ENCODE peak calls at places on chromosomes 4 and X, in ten cellular contexts. One of them, this sample, is unnamed.
A peak's percentile ranks its signal among the peaks of the same experiment; 100 is the strongest.

GRCh38 chr4:135434936-135435335 is 1233.3 kb upstream of the PABPC4L start:
- DNase-seq in tibial nerve: no peak
- DNase-seq in uterus: no peak
- DNase-seq in CD8-positive, alpha-beta T cell: no peak
- DNase-seq in lower lobe of right lung: no peak
- DNase-seq in heart left ventricle: no peak
- DNase-seq in GM10248: no peak
- DNase-seq in testis: no peak
- DNase-seq in astrocyte of the spinal cord: no peak
- DNase-seq in nephron progenitor cell: no peak
- DNase-seq in this sample: no peak

GRCh38 chr4:156515295-156515694 is 456.3 kb downstream of the PDGFC start:
- DNase-seq in uterus: no peak
- DNase-seq in CD8-positive, alpha-beta T cell: no peak
- DNase-seq in testis: no peak
- DNase-seq in lower lobe of right lung: no peak
- DNase-seq in GM10248: no peak
- DNase-seq in astrocyte of the spinal cord: no peak
- DNase-seq in nephron progenitor cell: no peak
- DNase-seq in heart left ventricle: no peak
- DNase-seq in tibial nerve: no peak
- DNase-seq in this sample: no peak

GRCh38 chr4:8607603-8608481 is 15.3 kb downstream of the CPZ start:
- DNase-seq in tibial nerve: no peak
- DNase-seq in nephron progenitor cell: peak; percentile 97
- DNase-seq in lower lobe of right lung: no peak
- DNase-seq in astrocyte of the spinal cord: no peak
- DNase-seq in testis: peak; percentile 50
- DNase-seq in GM10248: peak; percentile 79
- DNase-seq in uterus: peak; percentile 30
- DNase-seq in CD8-positive, alpha-beta T cell: peak; percentile 38
- DNase-seq in heart left ventricle: no peak
- DNase-seq in this sample: peak; percentile 33

GRCh38 chr4:90540536-90540935 is 413.3 kb downstream of the CCSER1 start:
- DNase-seq in heart left ventricle: no peak
- DNase-seq in testis: no peak
- DNase-seq in GM10248: no peak
- DNase-seq in nephron progenitor cell: no peak
- DNase-seq in astrocyte of the spinal cord: no peak
- DNase-seq in uterus: no peak
- DNase-seq in lower lobe of right lung: no peak
- DNase-seq in tibial nerve: no peak
- DNase-seq in CD8-positive, alpha-beta T cell: no peak
- DNase-seq in this sample: no peak

GRCh38 chr4:189202182-189202868 is 738.3 kb upstream of the FRG1 start:
- DNase-seq in uterus: peak; percentile 25
- DNase-seq in testis: peak; percentile 63
- DNase-seq in astrocyte of the spinal cord: peak; percentile 63
- DNase-seq in nephron progenitor cell: peak; percentile 72
- DNase-seq in lower lobe of right lung: peak; percentile 65
- DNase-seq in tibial nerve: peak; percentile 69
- DNase-seq in CD8-positive, alpha-beta T cell: no peak
- DNase-seq in heart left ventricle: peak; percentile 72
- DNase-seq in GM10248: peak; percentile 17
- DNase-seq in this sample: no peak

GRCh38 chr4:20735931-20736330 is 35.7 kb downstream of the PACRGL start:
- DNase-seq in heart left ventricle: no peak
- DNase-seq in tibial nerve: no peak
- DNase-seq in CD8-positive, alpha-beta T cell: no peak
- DNase-seq in GM10248: no peak
- DNase-seq in lower lobe of right lung: no peak
- DNase-seq in nephron progenitor cell: no peak
- DNase-seq in astrocyte of the spinal cord: no peak
- DNase-seq in testis: no peak
- DNase-seq in uterus: no peak
- DNase-seq in this sample: no peak

GRCh38 chr4:4858527-4858926 is 938 bp upstream of the MSX1 start:
- DNase-seq in nephron progenitor cell: no peak
- DNase-seq in astrocyte of the spinal cord: no peak
- DNase-seq in CD8-positive, alpha-beta T cell: no peak
- DNase-seq in tibial nerve: no peak
- DNase-seq in testis: no peak
- DNase-seq in GM10248: no peak
- DNase-seq in lower lobe of right lung: no peak
- DNase-seq in uterus: no peak
- DNase-seq in heart left ventricle: peak; percentile 15
- DNase-seq in this sample: no peak

GRCh38 chr4:6322761-6323566 is 53.3 kb downstream of the WFS1 start:
- DNase-seq in GM10248: no peak
- DNase-seq in tibial nerve: no peak
- DNase-seq in uterus: no peak
- DNase-seq in heart left ventricle: no peak
- DNase-seq in astrocyte of the spinal cord: no peak
- DNase-seq in lower lobe of right lung: no peak
- DNase-seq in nephron progenitor cell: no peak
- DNase-seq in CD8-positive, alpha-beta T cell: no peak
- DNase-seq in testis: no peak
- DNase-seq in this sample: no peak

GRCh38 chr4:188015025-188015778 is 19.6 kb downstream of the ZFP42 start:
- DNase-seq in CD8-positive, alpha-beta T cell: no peak
- DNase-seq in uterus: no peak
- DNase-seq in GM10248: no peak
- DNase-seq in tibial nerve: no peak
- DNase-seq in testis: no peak
- DNase-seq in nephron progenitor cell: peak; percentile 14
- DNase-seq in astrocyte of the spinal cord: no peak
- DNase-seq in heart left ventricle: no peak
- DNase-seq in lower lobe of right lung: no peak
- DNase-seq in this sample: no peak

GRCh38 chr4:105871997-105872396 is 23.3 kb upstream of the NPNT start:
- DNase-seq in heart left ventricle: no peak
- DNase-seq in GM10248: no peak
- DNase-seq in CD8-positive, alpha-beta T cell: no peak
- DNase-seq in nephron progenitor cell: no peak
- DNase-seq in astrocyte of the spinal cord: no peak
- DNase-seq in testis: no peak
- DNase-seq in uterus: no peak
- DNase-seq in tibial nerve: no peak
- DNase-seq in lower lobe of right lung: no peak
- DNase-seq in this sample: no peak

GRCh38 chrX:48957477-48957826 is at the start of gene OTUD5:
- DNase-seq in astrocyte of the spinal cord: no peak
- DNase-seq in CD8-positive, alpha-beta T cell: peak; percentile 78
- DNase-seq in tibial nerve: no peak
- DNase-seq in heart left ventricle: peak; percentile 75
- DNase-seq in lower lobe of right lung: peak; percentile 80
- DNase-seq in nephron progenitor cell: no peak
- DNase-seq in testis: peak; percentile 78
- DNase-seq in uterus: peak; percentile 68
- DNase-seq in GM10248: peak; percentile 76
- DNase-seq in this sample: peak; percentile 70

GRCh38 chr4:169640261-169640880 is 20.0 kb downstream of the CLCN3 start:
- DNase-seq in uterus: no peak
- DNase-seq in heart left ventricle: no peak
- DNase-seq in GM10248: no peak
- DNase-seq in astrocyte of the spinal cord: peak; percentile 61
- DNase-seq in lower lobe of right lung: no peak
- DNase-seq in nephron progenitor cell: no peak
- DNase-seq in CD8-positive, alpha-beta T cell: no peak
- DNase-seq in tibial nerve: no peak
- DNase-seq in testis: no peak
- DNase-seq in this sample: no peak

GRCh38 chr4:27759621-27760020 is 899.0 kb downstream of the STIM2 start:
- DNase-seq in lower lobe of right lung: no peak
- DNase-seq in CD8-positive, alpha-beta T cell: no peak
- DNase-seq in testis: no peak
- DNase-seq in heart left ventricle: no peak
- DNase-seq in GM10248: no peak
- DNase-seq in tibial nerve: no peak
- DNase-seq in astrocyte of the spinal cord: no peak
- DNase-seq in nephron progenitor cell: no peak
- DNase-seq in uterus: no peak
- DNase-seq in this sample: no peak

GRCh38 chr4:3323071-3323481 is 30.3 kb downstream of the RGS12 start:
- DNase-seq in astrocyte of the spinal cord: no peak
- DNase-seq in heart left ventricle: no peak
- DNase-seq in testis: peak; percentile 12
- DNase-seq in nephron progenitor cell: no peak
- DNase-seq in lower lobe of right lung: no peak
- DNase-seq in GM10248: no peak
- DNase-seq in tibial nerve: no peak
- DNase-seq in CD8-positive, alpha-beta T cell: no peak
- DNase-seq in uterus: no peak
- DNase-seq in this sample: no peak

GRCh38 chrX:107117993-107118321 is 665 bp downstream of the RBM41 start:
- DNase-seq in uterus: no peak
- DNase-seq in GM10248: peak; percentile 5
- DNase-seq in CD8-positive, alpha-beta T cell: no peak
- DNase-seq in nephron progenitor cell: no peak
- DNase-seq in astrocyte of the spinal cord: no peak
- DNase-seq in lower lobe of right lung: no peak
- DNase-seq in heart left ventricle: no peak
- DNase-seq in tibial nerve: no peak
- DNase-seq in testis: no peak
- DNase-seq in this sample: no peak

GRCh38 chr4:186032259-186032658 is 36.7 kb upstream of the TLR3 start:
- DNase-seq in lower lobe of right lung: no peak
- DNase-seq in CD8-positive, alpha-beta T cell: no peak
- DNase-seq in tibial nerve: no peak
- DNase-seq in testis: no peak
- DNase-seq in uterus: no peak
- DNase-seq in astrocyte of the spinal cord: no peak
- DNase-seq in GM10248: no peak
- DNase-seq in heart left ventricle: no peak
- DNase-seq in nephron progenitor cell: no peak
- DNase-seq in this sample: no peak
- TF ChIP-seq CTCF in lower lobe of right lung: no peak
- TF ChIP-seq CTCF in CD8-positive, alpha-beta T cell: no peak
- TF ChIP-seq CTCF in tibial nerve: no peak
- TF ChIP-seq CTCF in testis: no peak
- TF ChIP-seq CTCF in uterus: no peak
- TF ChIP-seq CTCF in astrocyte of the spinal cord: peak; percentile 28
- TF ChIP-seq CTCF in GM10248: no peak
- TF ChIP-seq CTCF in heart left ventricle: peak; percentile 13
- TF ChIP-seq CTCF in nephron progenitor cell: no peak
- TF ChIP-seq CTCF in this sample: no peak

GRCh38 chrX:2901367-2902036 is 27.6 kb downstream of the ARSD start:
- DNase-seq in heart left ventricle: no peak
- DNase-seq in testis: no peak
- DNase-seq in astrocyte of the spinal cord: no peak
- DNase-seq in tibial nerve: no peak
- DNase-seq in lower lobe of right lung: no peak
- DNase-seq in CD8-positive, alpha-beta T cell: no peak
- DNase-seq in nephron progenitor cell: no peak
- DNase-seq in GM10248: no peak
- DNase-seq in uterus: no peak
- DNase-seq in this sample: no peak

GRCh38 chrX:2898861-2899512 is 30.2 kb downstream of the ARSD start:
- DNase-seq in uterus: no peak
- DNase-seq in CD8-positive, alpha-beta T cell: no peak
- DNase-seq in tibial nerve: no peak
- DNase-seq in astrocyte of the spinal cord: no peak
- DNase-seq in heart left ventricle: no peak
- DNase-seq in GM10248: no peak
- DNase-seq in lower lobe of right lung: no peak
- DNase-seq in nephron progenitor cell: no peak
- DNase-seq in testis: no peak
- DNase-seq in this sample: no peak

GRCh38 chrX:2907295-2907694 is 21.8 kb downstream of the ARSD start:
- DNase-seq in GM10248: no peak
- DNase-seq in testis: no peak
- DNase-seq in uterus: no peak
- DNase-seq in heart left ventricle: no peak
- DNase-seq in astrocyte of the spinal cord: no peak
- DNase-seq in CD8-positive, alpha-beta T cell: no peak
- DNase-seq in lower lobe of right lung: no peak
- DNase-seq in tibial nerve: no peak
- DNase-seq in nephron progenitor cell: no peak
- DNase-seq in this sample: no peak

GRCh38 chrX:2902841-2903240 is 26.3 kb downstream of the ARSD start:
- DNase-seq in astrocyte of the spinal cord: no peak
- DNase-seq in nephron progenitor cell: no peak
- DNase-seq in uterus: no peak
- DNase-seq in heart left ventricle: no peak
- DNase-seq in testis: no peak
- DNase-seq in tibial nerve: no peak
- DNase-seq in GM10248: no peak
- DNase-seq in CD8-positive, alpha-beta T cell: no peak
- DNase-seq in lower lobe of right lung: no peak
- DNase-seq in this sample: no peak

GRCh38 chrX:2903366-2903765 is 25.8 kb downstream of the ARSD start:
- DNase-seq in heart left ventricle: no peak
- DNase-seq in astrocyte of the spinal cord: no peak
- DNase-seq in tibial nerve: no peak
- DNase-seq in nephron progenitor cell: no peak
- DNase-seq in GM10248: no peak
- DNase-seq in uterus: no peak
- DNase-seq in lower lobe of right lung: no peak
- DNase-seq in testis: no peak
- DNase-seq in CD8-positive, alpha-beta T cell: no peak
- DNase-seq in this sample: no peak
- TF ChIP-seq CTCF in heart left ventricle: no peak
- TF ChIP-seq CTCF in astrocyte of the spinal cord: peak; percentile 17
- TF ChIP-seq CTCF in tibial nerve: no peak
- TF ChIP-seq CTCF in nephron progenitor cell: no peak
- TF ChIP-seq CTCF in GM10248: no peak
- TF ChIP-seq CTCF in uterus: no peak
- TF ChIP-seq CTCF in lower lobe of right lung: no peak
- TF ChIP-seq CTCF in testis: no peak
- TF ChIP-seq CTCF in CD8-positive, alpha-beta T cell: no peak
- TF ChIP-seq CTCF in this sample: no peak

GRCh38 chr4:1604706-1605205 is 79.4 kb downstream of the FAM53A start:
- DNase-seq in astrocyte of the spinal cord: no peak
- DNase-seq in heart left ventricle: peak; percentile 15
- DNase-seq in CD8-positive, alpha-beta T cell: no peak
- DNase-seq in lower lobe of right lung: peak; percentile 48
- DNase-seq in GM10248: no peak
- DNase-seq in nephron progenitor cell: no peak
- DNase-seq in testis: no peak
- DNase-seq in tibial nerve: no peak
- DNase-seq in uterus: no peak
- DNase-seq in this sample: no peak
- TF ChIP-seq CTCF in astrocyte of the spinal cord: no peak
- TF ChIP-seq CTCF in heart left ventricle: no peak
- TF ChIP-seq CTCF in CD8-positive, alpha-beta T cell: peak; percentile 31
- TF ChIP-seq CTCF in lower lobe of right lung: no peak
- TF ChIP-seq CTCF in GM10248: peak; percentile 15
- TF ChIP-seq CTCF in nephron progenitor cell: no peak
- TF ChIP-seq CTCF in testis: no peak
- TF ChIP-seq CTCF in tibial nerve: no peak
- TF ChIP-seq CTCF in uterus: no peak
- TF ChIP-seq CTCF in this sample: no peak

DNA sequence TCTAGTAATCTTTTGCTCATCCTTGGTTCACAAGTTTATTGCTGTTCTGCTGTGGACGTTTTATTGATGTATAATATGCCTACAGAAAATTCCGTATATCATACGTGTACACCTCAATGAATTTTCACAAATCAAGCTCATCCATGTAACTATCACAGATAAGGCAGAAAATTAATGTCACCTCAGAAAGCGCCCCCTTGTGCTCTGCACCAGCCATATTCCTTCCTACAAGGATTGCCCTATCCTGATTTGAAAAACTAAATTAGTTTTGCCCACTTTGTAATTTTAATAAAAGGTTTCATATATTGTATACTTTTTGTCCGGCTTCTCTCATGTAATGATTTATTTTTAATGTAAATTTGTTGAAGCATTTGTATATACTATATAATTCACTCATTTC is 390.8 kb downstream of the ADGRL3 start:
- DNase-seq in tibial nerve: no peak
- DNase-seq in testis: no peak
- DNase-seq in uterus: no peak
- DNase-seq in astrocyte of the spinal cord: no peak
- DNase-seq in nephron progenitor cell: no peak
- DNase-seq in lower lobe of right lung: no peak
- DNase-seq in GM10248: no peak
- DNase-seq in CD8-positive, alpha-beta T cell: no peak
- DNase-seq in heart left ventricle: no peak
- DNase-seq in this sample: no peak
- TF ChIP-seq CTCF in tibial nerve: no peak
- TF ChIP-seq CTCF in testis: no peak
- TF ChIP-seq CTCF in uterus: no peak
- TF ChIP-seq CTCF in astrocyte of the spinal cord: peak; percentile 23
- TF ChIP-seq CTCF in nephron progenitor cell: no peak
- TF ChIP-seq CTCF in lower lobe of right lung: no peak
- TF ChIP-seq CTCF in GM10248: no peak
- TF ChIP-seq CTCF in CD8-positive, alpha-beta T cell: no peak
- TF ChIP-seq CTCF in heart left ventricle: no peak
- TF ChIP-seq CTCF in this sample: no peak

This sample was measured in natural killer cell.